ENCODE peak calls at places on chromosomes 4 and X, in six cellular contexts. W is GM23248, C is hepatocyte, Y is neural progenitor cell, N is HCT116, H is MM.1S. B is an unnamed sample.
A peak's percentile ranks its signal among the peaks of the same experiment; 100 is the strongest.

GRCh38 chrX:117985241-117985640 is 131.4 kb downstream of the KLHL13 start:
- DNase-seq in H (no peak), W (no peak), N (no peak), C (no peak), Y (peak; percentile 40), B (peak; percentile 34)

GRCh38 chrX:20519826-20520225 is 253.1 kb upstream of the RPS6KA3 start:
- DNase-seq in W (no peak), Y (no peak), H (no peak), N (no peak), C (no peak), B (no peak)

GRCh38 chr4:77074961-77075855 is 581 bp downstream of the CCNI start:
- DNase-seq in W (peak; percentile 78), N (no peak), C (peak; percentile 78), H (peak; percentile 78), Y (peak; percentile 80), B (peak; percentile 49)

GRCh38 chr4:145937990-145938611 is 522 bp downstream of the ZNF827 start:
- DNase-seq in C (peak; percentile 63), Y (peak; percentile 60), N (no peak), W (peak; percentile 69), H (peak; percentile 31), B (peak; percentile 35)

GRCh38 chr4:95410387-95411005 is 138.3 kb downstream of the UNC5C start:
- DNase-seq in W (no peak), N (no peak), Y (no peak), H (no peak), C (no peak), B (no peak)

GRCh38 chr4:168569066-168569908 is 72.4 kb downstream of the PALLD start:
- DNase-seq in W (peak; percentile 68), Y (no peak), N (peak; percentile 95), H (no peak), C (peak; percentile 76), B (no peak)

GRCh38 chrX:49184294-49185061 is 1.7 kb downstream of the PRICKLE3 start:
- DNase-seq in N (peak; percentile 86), C (peak; percentile 93), W (peak; percentile 92), H (no peak), Y (peak; percentile 97), B (peak; percentile 96)

GRCh38 chr4:145567471-145567870 is 51.7 kb upstream of the MMAA start:
- DNase-seq in Y (no peak), H (no peak), W (no peak), N (no peak), C (no peak), B (no peak)

DNA sequence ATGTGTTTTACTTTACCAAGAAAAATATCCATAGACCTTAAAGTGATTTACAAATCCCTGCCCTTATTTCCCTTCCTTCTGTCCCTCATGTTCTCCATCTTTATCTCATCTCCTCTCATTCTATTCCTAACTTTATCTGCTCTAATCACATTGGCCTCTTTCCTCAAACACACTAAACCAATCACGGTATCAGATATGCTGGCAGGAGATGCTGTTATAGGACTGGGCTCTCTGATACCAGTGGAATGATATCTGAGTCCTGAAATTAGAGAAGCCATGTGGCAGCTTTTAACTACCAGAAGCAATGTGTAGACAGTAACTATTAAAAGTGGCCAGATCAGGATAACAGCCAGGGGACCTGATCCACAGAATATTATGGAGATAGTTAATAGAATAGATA is 49.9 kb upstream of the GIMD1 start:
- DNase-seq in C (no peak), W (no peak), Y (no peak), H (no peak), N (no peak), B (no peak)
- TF ChIP-seq EZH2 in C (no peak), W (no peak), Y (no peak), H (no peak), N (no peak), B (no peak)

GRCh38 chrX:47181301-47181700 is 12.3 kb upstream of the UBA1 start:
- DNase-seq in N (no peak), W (no peak), C (no peak), H (no peak), Y (no peak), B (no peak)

GRCh38 chrX:47178337-47178736 is 15.3 kb upstream of the UBA1 start:
- DNase-seq in W (no peak), H (no peak), Y (no peak), N (no peak), C (no peak), B (no peak)

GRCh38 chrX:47179928-47180255 is 13.7 kb upstream of the UBA1 start:
- DNase-seq in W (no peak), N (no peak), Y (no peak), H (no peak), C (no peak), B (no peak)

GRCh38 chrX:47180346-47180745 is 13.3 kb upstream of the UBA1 start:
- DNase-seq in C (no peak), Y (no peak), H (no peak), N (no peak), W (no peak), B (no peak)

DNA sequence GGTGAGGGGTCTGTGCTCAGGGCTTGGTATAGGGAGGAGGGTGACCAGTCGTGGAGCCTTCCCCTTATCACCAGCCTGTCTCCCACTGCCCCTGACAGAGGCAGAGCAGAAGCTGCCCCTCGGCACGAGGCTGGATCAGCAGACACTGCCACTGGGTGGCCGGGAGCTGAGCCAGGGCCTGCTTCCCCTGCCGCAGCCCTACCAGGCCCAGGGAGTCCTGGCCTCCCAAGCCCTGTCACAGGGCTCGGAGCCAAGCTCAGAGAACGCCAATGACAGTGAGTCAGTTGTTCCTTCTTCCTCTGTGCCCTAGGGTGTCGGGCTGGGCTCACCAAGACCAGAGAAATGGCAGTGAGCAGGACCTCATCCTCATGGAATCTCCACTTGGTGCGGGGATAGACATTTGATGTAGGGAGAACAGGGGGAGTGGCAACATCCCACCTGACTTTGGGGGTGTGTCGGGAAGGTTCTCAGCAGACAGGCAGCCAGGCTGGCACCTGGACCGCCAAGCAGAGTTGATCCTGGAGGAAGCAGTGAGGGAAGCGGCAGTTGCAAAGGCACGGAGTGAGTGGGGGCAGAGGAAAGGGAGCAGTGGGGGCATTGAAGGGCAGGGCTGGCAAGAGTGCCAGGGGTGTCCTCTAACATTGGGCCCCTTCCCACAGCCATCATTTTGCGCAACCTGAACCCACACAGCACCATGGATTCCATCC is 14.3 kb upstream of the UBA1 start:
- DNase-seq in Y (no peak), N (no peak), W (peak; percentile 78), C (no peak), H (no peak), B (peak; percentile 55)
- TF ChIP-seq EZH2phosphoT487 in Y (no peak), N (no peak), W (no peak), C (no peak), H (no peak), B (no peak)

GRCh38 chr4:57051524-57051923 is 58.7 kb downstream of the IGFBP7 start:
- DNase-seq in N (no peak), W (no peak), H (no peak), Y (no peak), C (no peak), B (no peak)

GRCh38 chr4:57044279-57044678 is 65.6 kb downstream of the POLR2B start:
- DNase-seq in Y (no peak), W (peak; percentile 64), N (no peak), H (no peak), C (no peak), B (no peak)

GRCh38 chr4:57044996-57045395 is 65.2 kb downstream of the IGFBP7 start:
- DNase-seq in H (no peak), W (peak; percentile 44), Y (no peak), C (no peak), N (no peak), B (peak; percentile 69)

GRCh38 chr4:57051100-57051499 is 59.1 kb downstream of the IGFBP7 start:
- DNase-seq in C (no peak), Y (no peak), N (no peak), W (no peak), H (no peak), B (no peak)

DNA sequence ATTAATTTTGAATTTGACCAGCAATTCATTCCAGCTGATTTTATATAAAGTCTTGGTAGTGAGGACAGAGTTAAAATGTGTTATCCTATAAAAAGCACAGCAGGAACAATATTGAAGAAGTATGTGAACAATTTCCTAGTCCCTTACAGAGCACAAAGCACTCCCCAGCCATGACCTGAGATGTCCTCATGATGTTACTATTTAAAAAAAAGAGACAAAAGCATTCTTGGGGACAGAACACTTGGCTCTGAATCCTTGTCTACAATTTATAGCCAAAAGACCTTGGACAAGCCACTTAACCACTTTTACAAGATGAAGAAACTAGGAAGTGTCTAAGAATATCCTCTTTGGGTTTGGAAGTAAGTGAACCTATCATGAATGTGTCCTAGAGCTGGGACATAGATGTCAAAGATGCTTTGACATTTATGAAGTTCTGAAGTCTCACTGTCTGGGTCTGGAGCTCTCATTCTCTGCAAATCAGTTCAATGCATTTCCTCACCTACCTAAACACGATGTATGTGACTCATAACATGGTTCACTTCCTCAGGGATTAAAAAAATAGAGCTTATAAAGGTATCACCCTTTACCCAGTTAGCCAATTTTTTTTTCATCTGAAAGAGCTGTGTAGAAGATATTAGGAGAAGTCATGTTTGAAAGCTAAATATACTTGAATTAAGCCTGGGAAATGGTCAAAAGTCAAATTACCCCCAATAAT is 61.4 kb downstream of the IGFBP7 start:
- DNase-seq in H (no peak), Y (no peak), W (no peak), C (no peak), N (no peak), B (peak; percentile 68)
- H3K4me1 ChIP-seq in H (no peaks in the 10 kb centered on the region), Y (no peaks in the 10 kb centered on the region), W (peaks cover 34% of the 10 kb centered on the region), C (no peaks in the 10 kb centered on the region), N (no peaks in the 10 kb centered on the region), B (peaks cover 21% of the 10 kb centered on the region)

DNA sequence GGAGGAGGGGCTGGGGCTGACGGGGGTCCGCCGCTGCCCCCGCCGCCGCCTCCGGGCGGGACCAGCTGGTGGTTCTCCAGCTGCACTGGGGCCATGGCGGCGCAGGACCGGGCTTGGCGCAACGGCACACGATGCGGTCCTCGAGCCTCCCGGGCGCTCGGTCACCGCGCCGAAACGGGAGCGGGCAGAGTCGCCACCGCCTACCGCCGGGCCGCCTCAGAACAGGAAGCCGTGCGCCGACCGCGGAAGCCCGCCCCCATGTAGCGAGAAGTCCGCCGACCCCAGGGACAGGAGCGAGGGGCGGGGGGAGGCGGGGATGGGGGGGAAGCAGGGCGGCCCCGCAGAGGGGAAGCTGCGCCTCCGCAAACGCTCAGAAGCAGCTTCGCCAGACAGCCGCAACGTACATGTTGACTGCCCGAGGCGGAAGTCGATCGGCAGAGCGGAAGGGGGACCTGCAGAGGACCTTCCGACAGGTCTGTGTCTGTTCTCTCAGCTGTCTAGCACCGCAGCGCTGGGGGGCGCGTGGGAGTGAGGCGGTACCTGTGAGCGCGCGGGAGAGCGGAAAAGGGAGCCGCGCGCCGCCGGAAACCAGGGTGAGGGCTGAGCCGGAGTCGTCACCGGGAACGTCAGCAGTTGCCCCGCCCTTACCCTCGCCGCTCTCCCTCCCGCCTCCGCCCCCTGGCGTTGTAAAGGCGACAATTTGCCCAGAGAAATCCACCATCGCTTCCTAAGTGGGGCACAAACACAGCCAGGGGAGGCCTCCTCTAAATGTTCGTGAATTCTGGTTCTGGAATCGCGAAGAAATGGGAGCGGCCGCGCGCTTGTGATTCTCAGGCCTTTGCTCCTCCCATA is at the start of gene MED14:
- DNase-seq in N (peak; percentile 72), W (peak; percentile 89), Y (peak; percentile 92), C (peak; percentile 93), H (peak; percentile 89), B (peak; percentile 84)
- TF ChIP-seq EZH2 in N (no peak), W (no peak), Y (no peak), C (no peak), H (no peak), B (no peak)

DNA sequence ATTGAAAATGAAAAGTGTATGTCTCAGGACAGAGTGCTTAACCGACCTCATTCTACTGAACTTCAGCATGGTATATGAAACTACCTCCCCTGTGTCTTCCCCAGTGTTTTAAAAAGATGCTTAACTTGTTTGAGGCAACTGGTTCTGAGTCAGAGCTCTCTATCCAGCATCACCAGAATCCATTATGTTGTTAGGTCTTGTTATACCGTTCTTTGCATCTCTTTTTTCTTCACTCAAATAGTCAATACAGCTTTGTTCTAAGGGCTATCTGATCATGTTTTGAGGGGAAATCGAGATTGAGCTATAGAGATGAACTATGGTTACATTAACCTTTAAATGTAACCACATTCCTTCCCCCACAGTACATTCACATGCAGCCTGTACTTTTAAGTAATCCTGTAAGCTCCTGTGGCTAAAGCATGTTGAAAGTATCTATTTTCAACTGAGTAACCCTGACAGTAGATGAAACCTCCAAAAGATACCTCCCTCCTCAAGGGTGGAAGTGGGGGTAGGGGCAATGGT is 514.4 kb downstream of the RPA4 start:
- DNase-seq in H (peak; percentile 76), N (no peak), Y (no peak), C (no peak), W (no peak), B (peak; percentile 16)
- TF ChIP-seq EZH2phosphoT487 in H (no peak), N (no peak), Y (no peak), C (no peak), W (no peak), B (no peak)